ENCODE peak calls at places on chromosomes 4 and X, in seven cellular contexts. R, D, B, U, Q, T and O are unnamed samples.
A peak's percentile ranks its signal among the peaks of the same experiment; 100 is the strongest.

GRCh38 chr4:108804648-108805273 is 41.9 kb upstream of the ETNPPL start:
- DNase-seq in R (no peak), D (no peak), B (no peak), U (no peak), T (no peak), Q (no peak), O (no peak)

GRCh38 chrX:101257448-101258259 is 33.5 kb downstream of the TAF7L start:
- DNase-seq in T (no peak), R (no peak), Q (no peak), B (no peak), U (peak; percentile 0), D (no peak), O (no peak)

GRCh38 chrX:69060631-69061408 is 104.4 kb downstream of the PJA1 start:
- DNase-seq in D (no peak), R (no peak), Q (no peak), B (peak; percentile 58), T (peak; percentile 3), U (peak; percentile 21), O (no peak)

GRCh38 chrX:79081895-79082512 is 62.5 kb upstream of the GPR174 start:
- DNase-seq in U (no peak), R (peak; percentile 61), Q (no peak), T (no peak), D (peak; percentile 21), B (peak; percentile 9), O (peak; percentile 33)

GRCh38 chrX:41148553-41148952 is 63.3 kb downstream of the USP9X start:
- DNase-seq in R (no peak), B (no peak), D (no peak), T (no peak), Q (no peak), U (no peak), O (no peak)

GRCh38 chr4:143559757-143560147 is 46.2 kb downstream of the SMARCA5 start:
- DNase-seq in T (no peak), R (no peak), B (no peak), Q (no peak), U (no peak), D (no peak), O (peak; percentile 53)

GRCh38 chr4:182528819-182529218 is 285.6 kb downstream of the TENM3 start:
- DNase-seq in T (no peak), D (no peak), U (no peak), B (no peak), Q (no peak), R (no peak), O (no peak)

GRCh38 chrX:45233541-45233940 is 32.9 kb upstream of the DIPK2B start:
- DNase-seq in Q (no peak), U (no peak), R (no peak), D (no peak), B (no peak), T (no peak), O (no peak)

GRCh38 chrX:42219231-42219630 is 295.9 kb upstream of the CASK start:
- DNase-seq in Q (no peak), T (no peak), D (no peak), B (no peak), R (no peak), U (no peak), O (no peak)

GRCh38 chrX:36344301-36344700 is 424.8 kb downstream of the CFAP47 start:
- DNase-seq in Q (no peak), U (no peak), D (no peak), R (no peak), B (no peak), T (no peak), O (no peak)

GRCh38 chrX:50068893-50069292 is 131.9 kb downstream of the AKAP4 start:
- DNase-seq in U (no peak), T (no peak), Q (no peak), R (no peak), D (no peak), B (no peak), O (no peak)

GRCh38 chr4:181897935-181898334 is 345.3 kb upstream of the TENM3 start:
- DNase-seq in U (no peak), B (no peak), D (no peak), Q (no peak), T (no peak), R (no peak), O (no peak)

GRCh38 chr4:6709230-6710114 is at the start of gene MRFAP1L1:
- DNase-seq in B (peak; percentile 97), U (peak; percentile 91), D (peak; percentile 94), R (peak; percentile 85), T (peak; percentile 95), Q (peak; percentile 86), O (peak; percentile 95)

DNA sequence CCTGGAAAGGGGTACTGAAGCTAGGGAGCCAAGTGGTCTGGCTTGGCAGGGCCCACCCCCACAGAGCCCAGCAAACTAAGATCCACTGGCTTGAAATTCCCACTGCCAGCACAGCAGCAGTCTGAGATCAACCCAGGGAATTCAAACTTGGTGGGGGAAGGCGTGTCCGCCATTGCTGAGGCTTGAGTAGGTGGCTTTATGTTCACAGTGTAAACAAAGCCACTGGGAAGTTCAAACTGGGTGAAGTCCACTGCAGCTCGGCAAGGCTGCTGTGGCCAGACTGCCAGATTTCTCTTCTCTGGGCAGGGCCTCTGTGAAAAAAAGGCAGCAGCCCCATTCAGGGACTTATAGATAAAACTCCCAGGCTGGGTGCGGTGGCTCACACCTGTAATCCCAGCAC is 58.9 kb downstream of the TFDP3 start:
- DNase-seq in D (no peak), R (no peak), T (no peak), B (no peak), Q (no peak), U (peak; percentile 7), O (no peak)
- TF ChIP-seq YY1 in D (no peak), R (no peak), T (no peak), B (no peak), Q (no peak), U (peak; percentile 60), O (no peak)

DNA sequence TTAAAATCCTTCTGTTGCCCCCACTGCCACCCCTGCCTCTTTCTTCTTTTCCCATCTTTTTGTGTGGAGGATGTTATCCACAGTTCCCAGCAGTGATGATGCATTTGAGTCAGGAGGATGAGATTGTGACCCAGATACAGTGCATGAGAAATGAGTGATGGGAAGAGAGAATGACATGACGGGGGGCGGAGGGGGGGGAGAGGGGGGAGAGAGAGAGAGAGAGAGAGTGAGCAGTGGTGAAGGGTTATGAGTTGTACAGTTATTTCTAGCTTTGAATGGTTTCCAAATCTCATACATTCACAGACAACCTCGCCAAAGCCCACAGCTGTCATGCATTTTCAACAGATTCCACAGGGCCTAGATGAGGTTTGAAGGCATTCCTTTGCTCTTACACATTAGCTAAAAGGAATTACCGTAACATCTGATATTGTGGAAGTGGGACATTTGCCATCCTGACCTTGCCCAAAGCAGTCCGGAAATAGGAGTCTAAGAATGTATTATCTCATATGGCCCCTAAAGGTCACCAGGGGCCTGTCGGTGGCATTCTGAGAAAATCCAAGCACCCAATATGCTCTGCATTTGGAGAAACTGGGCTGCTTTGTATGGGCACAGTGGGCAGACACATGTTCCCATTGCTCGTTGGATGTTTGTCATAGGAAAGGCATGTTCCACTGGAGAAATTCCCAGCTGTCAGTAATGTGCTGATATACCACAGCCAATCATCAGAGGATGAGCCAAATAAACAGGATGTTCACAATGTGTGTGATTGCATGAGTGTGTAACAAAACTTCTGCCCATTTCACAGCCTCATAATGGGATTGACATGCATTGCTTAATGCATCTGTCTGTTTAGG is 435.8 kb downstream of the SPRY1 start:
- DNase-seq in D (no peak), U (no peak), R (no peak), Q (no peak), B (no peak), T (no peak), O (no peak)
- TF ChIP-seq YY1 in D (no peak), U (no peak), R (no peak), Q (no peak), B (no peak), T (no peak), O (no peak)

DNA sequence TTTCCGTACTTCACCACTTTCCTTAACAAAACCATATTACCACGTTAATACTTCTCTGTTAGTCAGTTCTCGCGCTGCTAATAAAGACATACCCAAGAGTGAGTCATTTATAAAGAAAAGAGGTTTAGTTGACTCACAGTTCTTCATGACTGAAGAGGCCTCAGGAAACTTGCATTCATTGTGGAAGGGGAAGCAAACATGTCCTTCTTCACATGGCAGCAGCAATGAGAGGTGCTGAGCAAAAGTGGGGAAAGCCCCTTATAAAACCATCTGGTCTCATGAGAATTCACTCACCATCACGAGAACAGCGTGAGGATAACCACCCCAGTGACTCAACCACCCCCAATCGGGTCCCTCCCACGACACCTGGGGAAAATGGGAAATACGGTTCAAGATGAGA is 289.8 kb upstream of the CLNK start:
- DNase-seq in Q (no peak), U (no peak), R (no peak), D (no peak), B (no peak), T (no peak), O (no peak)
- TF ChIP-seq YY1 in Q (no peak), U (no peak), R (no peak), D (no peak), B (no peak), T (no peak), O (no peak)

GRCh38 chrX:137044893-137045292 is 11.1 kb upstream of the GPR101 start:
- DNase-seq in B (no peak), R (no peak), U (peak; percentile 15), T (no peak), Q (no peak), D (no peak), O (no peak)
- TF ChIP-seq YY1 in B (no peak), R (no peak), U (no peak), T (no peak), Q (no peak), D (no peak), O (no peak)

GRCh38 chr4:122603156-122603574 is 17.7 kb downstream of the IL21 start:
- DNase-seq in T (no peak), U (no peak), Q (no peak), D (peak; percentile 44), B (no peak), R (no peak), O (no peak)

GRCh38 chr4:122604146-122604545 is 16.7 kb downstream of the IL21 start:
- DNase-seq in R (no peak), Q (no peak), B (peak; percentile 40), U (no peak), T (no peak), D (no peak), O (no peak)

GRCh38 chr4:122602277-122603142 is 18.4 kb downstream of the IL21 start:
- DNase-seq in B (no peak), T (peak; percentile 49), U (peak; percentile 36), R (no peak), Q (no peak), D (peak; percentile 20), O (peak; percentile 8)

DNA sequence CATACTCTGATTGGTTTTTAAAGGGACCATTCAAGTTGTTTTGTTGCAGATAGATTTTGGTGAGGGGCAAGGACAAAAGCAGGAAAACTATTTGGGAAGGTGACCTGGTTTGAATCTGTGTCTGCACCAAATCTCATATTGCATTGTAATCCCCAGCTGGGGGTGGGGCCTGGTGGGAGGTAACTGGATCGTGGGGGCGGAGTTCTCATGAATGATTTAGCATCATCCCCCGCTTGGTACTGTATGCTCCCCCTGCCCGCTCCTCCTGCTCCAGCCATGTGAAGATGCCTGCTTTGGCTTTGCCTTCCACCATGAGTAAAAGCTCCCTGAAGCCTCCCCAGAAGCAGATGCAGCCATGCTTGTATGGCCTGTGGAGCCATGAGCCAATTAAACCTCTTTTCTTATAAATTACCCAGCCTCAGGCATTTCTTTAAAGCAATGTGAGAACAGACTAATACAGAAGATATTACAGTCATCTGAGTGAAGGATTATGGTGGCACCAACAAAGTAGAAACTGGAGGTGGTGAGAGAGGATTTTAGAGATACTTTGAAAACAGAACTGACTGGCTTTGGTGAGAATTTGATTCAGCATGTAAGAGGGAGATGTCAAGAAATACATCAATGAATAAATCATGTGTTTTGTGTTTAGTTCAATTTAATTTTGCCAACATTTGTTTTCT is 14.4 kb downstream of the IL21 start:
- DNase-seq in T (no peak), R (no peak), Q (no peak), D (no peak), U (no peak), B (no peak), O (no peak)
- TF ChIP-seq YY1 in T (no peak), R (no peak), Q (no peak), D (no peak), U (no peak), B (no peak), O (no peak)